ENCODE peak calls at places on chromosomes 2 and 18, in five cellular contexts. C, V, J, U and H are unnamed samples.

GRCh38 chr2:43776317-43776716 is 2.5 kb downstream of the DYNC2LI1 start:
- DNase-seq in C (no peak), V (no peak), J (no peak), U (no peak), H (no peak)

GRCh38 chr2:204977914-204978313 is 432.6 kb downstream of the PARD3B start:
- DNase-seq in U (no peak), C (no peak), J (no peak), V (no peak), H (no peak)

GRCh38 chr2:65551528-65551927 is 119.1 kb upstream of the SPRED2 start:
- DNase-seq in U (no peak), J (no peak), C (no peak), V (no peak), H (no peak)

GRCh38 chr2:181123798-181124217 is 143.4 kb downstream of the UBE2E3 start:
- DNase-seq in V (no peak), J (no peak), C (no peak), U (peak; percentile 17), H (no peak)

GRCh38 chr2:56749152-56749752 is 565.5 kb downstream of the CCDC85A start:
- DNase-seq in U (no peak), C (no peak), J (peak; percentile 68), V (no peak), H (no peak)

GRCh38 chr2:197914778-197915177 is 110.4 kb downstream of the PLCL1 start:
- DNase-seq in U (no peak), J (no peak), V (no peak), C (no peak), H (no peak)

GRCh38 chr18:6589979-6590725 is 139.4 kb upstream of the ARHGAP28 start:
- DNase-seq in V (peak; percentile 31), C (no peak), U (no peak), J (no peak), H (no peak)

GRCh38 chr2:109209941-109210340 is 80.9 kb downstream of the SH3RF3 start:
- DNase-seq in C (no peak), J (no peak), U (no peak), V (no peak), H (no peak)

GRCh38 chr2:180992994-180993393 is 12.6 kb downstream of the UBE2E3 start:
- DNase-seq in V (no peak), J (no peak), C (no peak), U (no peak), H (no peak)

GRCh38 chr2:239249781-239250180 is 151.0 kb downstream of the HDAC4 start:
- DNase-seq in J (no peak), U (peak; percentile 70), C (no peak), V (peak; percentile 71), H (peak; percentile 67)

GRCh38 chr2:164456599-164456998 is 164.7 kb downstream of the GRB14 start:
- DNase-seq in V (no peak), U (no peak), J (no peak), C (no peak), H (peak; percentile 22)

GRCh38 chr18:12306752-12307151 is 1.3 kb upstream of the TUBB6 start:
- DNase-seq in C (no peak), V (no peak), U (no peak), J (no peak), H (no peak)
- H3K4me3 ChIP-seq in C (peak overlapping the region; percentile 96), V (peak overlapping the region; percentile 52), U (no peak overlapping the region), J (no peak overlapping the region), H (no peak overlapping the region)

DNA sequence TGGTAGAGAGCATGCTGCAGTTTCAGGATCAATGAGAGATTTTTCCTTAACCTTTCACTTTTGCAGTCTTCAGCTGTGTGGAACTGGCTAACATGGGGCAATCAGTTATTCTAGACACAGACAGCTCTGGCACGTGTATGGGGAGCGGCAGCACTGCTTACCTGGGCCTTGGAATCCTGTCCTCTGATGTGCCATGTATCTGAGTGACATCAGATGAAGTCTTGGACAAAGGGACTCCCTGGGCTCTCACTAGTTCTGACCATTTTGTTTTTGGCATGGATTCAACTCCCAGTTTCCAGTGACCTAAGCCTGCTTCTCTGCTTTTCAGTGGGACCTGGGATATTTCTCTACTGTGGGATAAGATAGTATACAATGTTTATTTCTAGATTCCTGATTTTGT is 54.3 kb downstream of the RNF144A start:
- DNase-seq in J (no peak), V (no peak), C (no peak), U (no peak), H (no peak)
- H3K27ac ChIP-seq in J (no peak overlapping the region), V (no peak overlapping the region), C (no peak overlapping the region), U (no peak overlapping the region), H (peak overlapping the region; percentile 15)

DNA sequence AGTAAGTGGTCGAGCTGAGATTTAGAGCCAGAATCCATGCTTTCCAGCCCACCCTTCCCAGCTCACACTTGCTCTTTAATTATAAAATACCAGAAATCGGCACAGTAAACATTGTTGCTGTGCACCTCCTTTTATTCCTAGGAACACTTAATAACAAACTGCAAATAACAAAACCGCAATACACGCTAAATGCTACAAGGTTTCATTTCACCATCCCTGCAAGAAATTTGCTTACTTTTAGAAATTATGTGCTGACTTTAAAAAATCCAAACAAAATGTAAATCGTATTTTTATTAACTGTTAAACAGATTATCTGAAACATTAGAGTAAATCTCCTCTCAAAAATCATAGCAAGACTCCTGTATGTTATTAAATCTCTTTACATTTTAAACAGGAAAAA is 79.4 kb downstream of the TCF4 start:
- DNase-seq in U (no peak), V (no peak), C (no peak), J (no peak), H (no peak)
- H3K4me3 ChIP-seq in U (no peak overlapping the region), V (no peak overlapping the region), C (no peak overlapping the region), J (no peak overlapping the region), H (no peak overlapping the region)

DNA sequence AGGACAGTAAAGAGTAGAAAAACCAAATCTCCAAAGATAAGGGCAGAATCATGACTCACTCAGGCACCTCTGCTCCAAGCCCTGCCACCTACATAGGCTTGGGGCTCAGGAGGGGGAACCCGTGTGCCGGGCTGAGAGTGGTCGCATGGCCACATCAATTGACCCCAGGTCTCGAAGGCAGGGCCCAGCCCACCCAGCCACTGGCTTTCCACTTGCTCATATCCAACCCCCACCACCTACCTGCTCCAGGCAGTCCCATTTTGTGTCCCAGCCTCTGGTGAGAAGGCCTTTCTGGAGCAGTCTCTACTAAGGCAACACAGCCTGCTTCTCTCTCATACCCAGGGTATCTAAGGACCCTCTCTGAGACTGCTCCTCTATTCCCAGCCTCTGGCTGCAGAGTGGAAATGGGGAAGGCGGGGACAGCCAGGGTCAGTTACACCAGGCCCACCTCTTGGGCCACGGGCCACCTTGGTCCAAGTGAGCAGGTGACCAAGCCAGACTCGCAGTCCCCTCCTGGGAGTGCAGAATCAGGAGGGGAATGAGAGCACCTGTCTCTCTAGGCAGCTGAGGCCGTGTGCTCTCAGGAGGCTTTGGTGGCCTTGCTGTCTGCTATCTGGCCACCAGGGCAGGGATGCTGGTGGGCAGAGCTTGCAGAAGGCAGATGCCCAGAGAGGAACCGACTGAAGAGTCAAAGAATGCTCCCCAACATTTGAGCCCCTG is 20.8 kb downstream of the TFCP2L1 start:
- DNase-seq in J (no peak), C (no peak), U (no peak), V (no peak), H (no peak)
- H3K27ac ChIP-seq in J (no peak overlapping the region), C (no peak overlapping the region), U (no peak overlapping the region), V (no peak overlapping the region), H (no peak overlapping the region)

GRCh38 chr18:48781990-48782368 is 168.8 kb downstream of the SMAD7 start:
- DNase-seq in U (no peak), V (no peak), C (no peak), J (no peak), H (no peak)
- H3K4me3 ChIP-seq in U (no peak overlapping the region), V (no peak overlapping the region), C (peak overlapping the region; percentile 57), J (no peak overlapping the region), H (no peak overlapping the region)

DNA sequence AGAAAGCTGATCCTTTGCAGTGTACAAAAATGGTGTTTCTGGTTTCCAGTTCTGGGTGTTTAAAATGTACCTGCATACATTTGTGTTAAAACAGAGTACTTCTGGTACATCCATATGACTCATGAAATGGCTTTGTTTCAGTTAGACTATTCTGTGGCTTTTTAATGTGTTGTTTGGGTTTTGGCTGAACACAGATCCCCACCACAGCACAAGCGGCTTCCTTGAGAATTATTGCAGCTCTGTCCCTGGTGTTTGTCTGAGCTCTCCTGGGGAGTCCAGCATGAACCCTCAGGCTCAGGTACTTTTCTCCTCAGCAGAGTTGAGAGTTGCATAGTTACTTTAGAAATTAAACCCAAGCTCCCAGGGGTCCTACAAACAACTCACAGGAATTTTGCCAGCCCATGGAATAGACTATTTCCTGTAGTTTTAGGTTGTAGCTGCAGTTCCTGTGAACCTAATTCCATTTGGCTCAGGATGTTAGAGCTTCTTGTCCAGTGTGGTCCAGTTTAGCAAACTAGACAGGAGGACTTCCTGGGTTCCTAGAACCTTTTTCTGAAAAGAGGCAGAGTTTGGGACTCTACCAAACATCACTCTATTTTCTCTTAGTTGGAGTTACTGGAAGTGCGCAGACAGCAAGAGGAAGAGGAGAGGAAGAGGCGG is 64.8 kb upstream of the EML6 start:
- DNase-seq in J (no peak), C (no peak), V (no peak), U (no peak), H (no peak)
- H3K27ac ChIP-seq in J (no peak overlapping the region), C (no peak overlapping the region), V (peak overlapping the region; percentile 64), U (peak overlapping the region; percentile 36), H (no peak overlapping the region)

GRCh38 chr2:136767030-136767429 is 1.7 kb downstream of the THSD7B start:
- DNase-seq in U (no peak), C (no peak), J (no peak), V (no peak), H (no peak)

GRCh38 chr2:136765736-136766323 is 485 bp downstream of the THSD7B start:
- DNase-seq in C (no peak), U (no peak), J (no peak), V (no peak), H (no peak)

GRCh38 chr2:136764397-136765255 is 719 bp upstream of the THSD7B start:
- DNase-seq in C (no peak), J (no peak), U (no peak), V (no peak), H (no peak)

GRCh38 chr2:136770384-136770783 is 5.0 kb downstream of the THSD7B start:
- DNase-seq in V (no peak), J (no peak), U (no peak), C (no peak), H (no peak)

GRCh38 chr2:136765256-136765735 is at the start of gene THSD7B:
- DNase-seq in J (no peak), C (no peak), U (no peak), V (no peak), H (no peak)
- H3K4me3 ChIP-seq in J (no peak within 1 kb of the TSS), C (peak within 1 kb of the TSS; percentile 82), U (no peak within 1 kb of the TSS), V (peak within 1 kb of the TSS; percentile 5), H (no peak within 1 kb of the TSS)

DNA sequence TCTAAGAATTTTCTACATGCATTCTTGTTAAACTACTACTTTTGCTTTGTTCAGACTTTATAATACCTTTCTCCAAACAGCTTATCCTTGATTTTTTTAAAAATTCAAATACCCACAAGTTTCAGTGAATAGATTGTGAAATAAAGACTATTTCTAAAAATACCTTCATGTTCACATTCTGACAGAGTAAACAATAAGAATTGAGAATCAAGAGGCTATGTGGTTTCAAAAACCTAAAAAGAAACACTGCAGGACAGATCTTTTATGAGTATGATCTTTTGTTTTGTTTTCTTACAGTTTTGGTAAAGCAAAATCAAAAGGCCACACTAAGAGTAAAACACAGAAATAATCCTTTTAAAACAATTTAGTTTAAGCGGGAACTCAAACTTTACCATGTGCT is 21.2 kb downstream of the ALS2 start:
- DNase-seq in U (no peak), C (no peak), J (no peak), V (no peak), H (no peak)
- H3K27ac ChIP-seq in U (no peak overlapping the region), C (no peak overlapping the region), J (no peak overlapping the region), V (no peak overlapping the region), H (no peak overlapping the region)

DNA sequence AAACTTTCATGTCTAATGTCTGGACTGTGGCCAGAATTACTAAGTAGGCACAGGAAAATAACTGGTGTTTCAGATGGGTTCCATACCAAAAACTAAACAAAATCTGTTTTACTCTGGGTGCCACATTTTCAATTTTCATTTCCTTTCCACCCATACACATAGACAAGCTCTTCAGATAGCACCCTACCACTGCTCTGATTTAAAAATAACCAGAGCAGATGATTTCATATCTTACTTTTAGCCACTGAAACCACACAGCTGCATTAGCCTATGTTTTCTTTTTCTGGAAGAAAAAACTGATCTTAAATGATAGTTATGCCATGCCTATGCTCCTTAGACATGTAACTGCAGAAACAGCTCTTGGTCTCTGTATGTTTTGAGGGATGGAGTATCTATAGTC is 647.6 kb downstream of the CPS1 start:
- DNase-seq in U (no peak), J (no peak), C (no peak), V (no peak), H (no peak)
- H3K4me3 ChIP-seq in U (no peak overlapping the region), J (no peak overlapping the region), C (no peak overlapping the region), V (no peak overlapping the region), H (no peak overlapping the region)